ENCODE peak calls at places on chromosomes 1 and 21, in five cellular contexts. C, B, U, T and O are unnamed samples.
A peak's percentile ranks its signal among the peaks of the same experiment; 100 is the strongest.

GRCh38 chr1:216020743-216021345 is 402.4 kb downstream of the USH2A start:
- DNase-seq in C (no peak), B (no peak), U (no peak), T (no peak), O (no peak)

GRCh38 chr1:7616076-7616833 is 154.8 kb upstream of the VAMP3 start:
- DNase-seq in C (peak; percentile 90), B (peak; percentile 66), U (peak; percentile 21), T (no peak), O (no peak)

GRCh38 chr1:61289232-61289967 is 207.0 kb downstream of the NFIA start:
- DNase-seq in C (no peak), B (no peak), U (no peak), T (no peak), O (no peak)

GRCh38 chr21:21968810-21969588 is 970.8 kb downstream of the NCAM2 start:
- DNase-seq in C (no peak), B (no peak), U (no peak), T (no peak), O (no peak)

GRCh38 chr1:221418346-221418745 is 323.5 kb downstream of the DUSP10 start:
- DNase-seq in C (no peak), B (no peak), U (no peak), T (no peak), O (no peak)

GRCh38 chr1:218728994-218729393 is 383.9 kb downstream of the TGFB2 start:
- DNase-seq in C (peak; percentile 74), B (no peak), U (no peak), T (no peak), O (no peak)

GRCh38 chr21:41933259-41934079 is 20.3 kb downstream of the C2CD2 start:
- DNase-seq in C (no peak), B (peak; percentile 80), U (no peak), T (no peak), O (no peak)

GRCh38 chr1:43558346-43558841 is 27.7 kb downstream of the PTPRF start:
- DNase-seq in C (peak; percentile 88), B (peak; percentile 86), U (no peak), T (peak; percentile 33), O (no peak)

GRCh38 chr1:192805832-192806323 is 3.0 kb upstream of the RGS2 start:
- DNase-seq in C (no peak), B (peak; percentile 93), U (peak; percentile 69), T (no peak), O (no peak)

GRCh38 chr21:32174819-32175218 is 104.0 kb downstream of the MIS18A start:
- DNase-seq in C (no peak), B (no peak), U (no peak), T (no peak), O (no peak)

GRCh38 chr1:13469343-13469742 is 44.5 kb downstream of the LRRC38 start:
- DNase-seq in C (no peak), B (peak; percentile 25), U (peak; percentile 82), T (peak; percentile 66), O (no peak)

GRCh38 chr1:22557341-22557950 is 5.8 kb upstream of the EPHA8 start:
- DNase-seq in C (peak; percentile 30), B (no peak), U (no peak), T (no peak), O (no peak)

GRCh38 chr1:100277866-100278265 is 11.8 kb downstream of the RTCA start:
- DNase-seq in C (no peak), B (peak; percentile 18), U (peak; percentile 10), T (no peak), O (no peak)

GRCh38 chr1:45206808-45207624 is 611 bp upstream of the ZSWIM5 start:
- DNase-seq in C (no peak), B (no peak), U (no peak), T (no peak), O (no peak)

GRCh38 chr1:172826096-172826741 is 167.3 kb downstream of the FASLG start:
- DNase-seq in C (peak; percentile 41), B (peak; percentile 92), U (peak; percentile 44), T (no peak), O (no peak)

GRCh38 chr1:163824006-163824405 is 502.3 kb downstream of the NUF2 start:
- DNase-seq in C (no peak), B (peak; percentile 91), U (no peak), T (no peak), O (no peak)

GRCh38 chr1:42931911-42932422 is 26.7 kb downstream of the SLC2A1 start:
- DNase-seq in C (no peak), B (no peak), U (peak; percentile 24), T (no peak), O (peak; percentile 72)

GRCh38 chr1:228691926-228692325 is 43.4 kb upstream of the RHOU start:
- DNase-seq in C (peak; percentile 56), B (peak; percentile 50), U (peak; percentile 75), T (peak; percentile 9), O (no peak)

GRCh38 chr21:33940164-33940563 is 24.6 kb upstream of the ATP5PO start:
- DNase-seq in C (no peak), B (peak; percentile 14), U (no peak), T (no peak), O (no peak)

GRCh38 chr21:41973861-41974751 is 20.3 kb upstream of the C2CD2 start:
- DNase-seq in C (no peak), B (no peak), U (no peak), T (no peak), O (peak; percentile 13)

GRCh38 chr1:90371106-90371813 is 345.8 kb downstream of the BARHL2 start:
- DNase-seq in C (no peak), B (no peak), U (peak; percentile 60), T (no peak), O (no peak)

GRCh38 chr1:180178511-180179161 is 24.0 kb downstream of the QSOX1 start:
- DNase-seq in C (peak; percentile 69), B (peak; percentile 62), U (peak; percentile 60), T (peak; percentile 70), O (no peak)

DNA sequence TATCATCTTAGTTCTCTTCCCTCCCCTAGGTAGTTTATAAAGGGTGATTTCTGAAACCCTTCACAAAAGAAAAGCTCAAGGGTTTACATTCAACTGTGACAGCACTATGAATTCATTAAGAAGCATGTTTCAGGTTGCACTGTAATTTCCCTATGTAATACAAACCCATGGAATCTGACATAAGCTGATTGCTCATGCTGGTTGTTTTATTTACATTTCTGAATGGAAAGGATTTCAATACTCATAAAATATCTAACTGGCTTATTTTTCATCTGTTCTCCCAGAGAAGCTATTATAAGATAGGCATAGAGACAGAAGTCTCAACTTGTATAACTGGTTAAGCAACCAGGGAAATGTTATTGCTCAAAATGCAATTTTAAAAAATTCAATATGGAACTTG is 20.5 kb downstream of the WNT2B start:
- DNase-seq in C (no peak), B (no peak), U (no peak), T (no peak), O (no peak)
- H3K27ac ChIP-seq in C (no peak overlapping the region), B (no peak overlapping the region), U (no peak overlapping the region), T (no peak overlapping the region), O (no peak overlapping the region)

GRCh38 chr21:44054710-44055109 is 42.6 kb downstream of the TRAPPC10 start:
- DNase-seq in C (no peak), B (peak; percentile 42), U (no peak), T (no peak), O (no peak)

GRCh38 chr21:44051462-44051941 is 39.4 kb downstream of the TRAPPC10 start:
- DNase-seq in C (no peak), B (no peak), U (no peak), T (no peak), O (no peak)

GRCh38 chr21:44052071-44052829 is 40.1 kb downstream of the TRAPPC10 start:
- DNase-seq in C (no peak), B (no peak), U (no peak), T (no peak), O (no peak)

GRCh38 chr21:44053567-44053966 is 41.5 kb downstream of the TRAPPC10 start:
- DNase-seq in C (no peak), B (no peak), U (no peak), T (no peak), O (no peak)

DNA sequence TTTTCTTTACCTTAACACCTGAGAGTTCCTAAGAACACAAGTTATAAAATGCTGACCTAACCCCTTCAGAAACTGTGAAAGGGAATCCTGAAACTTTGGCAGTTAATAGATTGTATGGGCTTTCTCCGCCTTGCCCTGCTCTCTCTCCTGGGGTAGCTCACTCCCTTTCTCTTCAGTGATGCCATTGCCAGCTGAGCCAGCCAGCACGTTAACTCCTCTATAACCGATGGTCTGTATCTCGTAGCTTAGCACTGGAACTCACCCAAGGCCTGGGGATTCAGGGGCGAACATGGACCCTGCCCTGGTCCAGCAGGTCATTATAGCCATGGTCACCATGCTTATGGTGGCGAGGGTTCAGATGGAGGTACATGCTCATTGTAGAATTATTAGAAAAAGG is 40.7 kb downstream of the TRAPPC10 start:
- DNase-seq in C (no peak), B (no peak), U (no peak), T (no peak), O (no peak)
- H3K27ac ChIP-seq in C (no peak overlapping the region), B (no peak overlapping the region), U (no peak overlapping the region), T (no peak overlapping the region), O (no peak overlapping the region)

GRCh38 chr1:225879521-225880209 is 2.5 kb downstream of the TMEM63A start:
- DNase-seq in C (no peak), B (no peak), U (peak; percentile 84), T (no peak), O (peak; percentile 51)

GRCh38 chr1:225878282-225878681 is 3.9 kb downstream of the TMEM63A start:
- DNase-seq in C (no peak), B (no peak), U (no peak), T (no peak), O (no peak)

GRCh38 chr1:225881081-225882007 is 836 bp downstream of the TMEM63A start:
- DNase-seq in C (peak; percentile 47), B (peak; percentile 65), U (peak; percentile 86), T (no peak), O (peak; percentile 74)

GRCh38 chr1:225880636-225881035 is 1.5 kb downstream of the TMEM63A start:
- DNase-seq in C (no peak), B (no peak), U (no peak), T (no peak), O (no peak)

DNA sequence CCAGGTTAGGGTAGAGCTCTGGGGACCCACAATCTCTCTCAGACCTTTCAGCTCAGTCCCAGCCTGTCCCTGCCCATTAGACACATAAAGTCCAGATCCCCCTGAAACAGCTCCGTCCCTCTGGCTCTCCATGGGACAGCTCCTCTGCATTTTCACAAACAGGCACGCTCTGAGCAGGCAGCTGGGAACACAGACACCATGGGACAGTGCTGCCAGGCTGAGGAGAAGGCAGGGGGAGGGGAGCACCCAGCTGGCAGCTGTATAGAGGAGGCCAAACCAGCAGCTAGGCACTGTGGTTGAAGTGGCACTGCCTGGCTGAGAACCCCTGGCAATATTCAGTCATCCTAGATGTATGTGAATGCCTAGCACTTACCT is 2.0 kb downstream of the TMEM63A start:
- DNase-seq in C (no peak), B (no peak), U (peak; percentile 58), T (no peak), O (no peak)
- H3K27ac ChIP-seq in C (no peak overlapping the region), B (no peak overlapping the region), U (peak overlapping the region; percentile 97), T (no peak overlapping the region), O (peak overlapping the region; percentile 96)

DNA sequence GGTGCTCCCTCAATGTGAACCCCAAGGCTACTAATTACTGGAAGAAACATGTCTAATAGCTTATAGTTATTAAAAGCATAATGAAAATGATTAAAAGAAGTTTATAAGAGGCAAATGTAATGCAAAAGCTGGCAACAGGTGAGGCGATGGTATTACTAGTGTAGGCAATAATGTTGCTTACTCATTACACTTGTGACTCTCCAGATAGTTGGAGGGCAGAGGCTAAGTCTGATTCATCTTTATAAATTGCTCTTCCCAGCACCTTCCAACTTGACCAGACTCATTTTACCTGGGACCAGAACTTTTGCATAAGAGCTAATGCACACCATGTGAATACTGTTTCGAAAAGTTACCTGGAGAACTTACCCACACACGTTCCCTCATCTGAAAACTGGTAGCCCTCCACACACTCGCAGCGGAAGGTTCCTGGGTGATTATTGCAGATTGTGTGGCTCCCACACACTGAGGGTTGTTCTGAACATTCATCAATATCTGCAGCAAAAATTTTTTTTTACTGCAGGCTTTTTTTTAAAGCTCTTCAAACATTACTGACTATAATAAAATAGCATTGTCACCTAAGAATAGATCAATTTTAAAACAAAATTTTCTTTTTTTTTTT is 48.0 kb downstream of the NID1 start:
- DNase-seq in C (no peak), B (peak; percentile 67), U (no peak), T (no peak), O (no peak)
- H3K27ac ChIP-seq in C (no peak overlapping the region), B (peak overlapping the region; percentile 23), U (no peak overlapping the region), T (no peak overlapping the region), O (peak overlapping the region; percentile 96)